ENCODE peak calls at places on chromosome 10, in ten cellular contexts. One of them, this sample, is unnamed.

GRCh38 chr10:103795634-103796265 is 59.6 kb downstream of the SH3PXD2A start:
- DNase-seq in prostate gland: no peak
- DNase-seq in HCT116: no peak
- DNase-seq in IMR-90: no peak
- DNase-seq in H1: no peak
- DNase-seq in esophagus squamous epithelium: no peak
- DNase-seq in upper lobe of left lung: no peak
- DNase-seq in spleen: no peak
- DNase-seq in sigmoid colon: peak; percentile 82
- DNase-seq in tibial nerve: no peak
- DNase-seq in this sample: no peak

GRCh38 chr10:44981172-44982113 is 2.8 kb upstream of the DEPP1 start:
- DNase-seq in H1: no peak
- DNase-seq in prostate gland: no peak
- DNase-seq in IMR-90: peak; percentile 92
- DNase-seq in HCT116: peak; percentile 73
- DNase-seq in sigmoid colon: peak; percentile 83
- DNase-seq in esophagus squamous epithelium: no peak
- DNase-seq in spleen: no peak
- DNase-seq in upper lobe of left lung: peak; percentile 29
- DNase-seq in tibial nerve: no peak
- DNase-seq in this sample: no peak

GRCh38 chr10:118332948-118333710 is 9.0 kb downstream of the FAM204A start:
- DNase-seq in upper lobe of left lung: no peak
- DNase-seq in spleen: no peak
- DNase-seq in HCT116: no peak
- DNase-seq in H1: no peak
- DNase-seq in prostate gland: peak; percentile 14
- DNase-seq in esophagus squamous epithelium: no peak
- DNase-seq in tibial nerve: no peak
- DNase-seq in sigmoid colon: no peak
- DNase-seq in IMR-90: peak; percentile 5
- DNase-seq in this sample: no peak

GRCh38 chr10:29539398-29539797 is 95.4 kb downstream of the SVIL start:
- DNase-seq in upper lobe of left lung: no peak
- DNase-seq in esophagus squamous epithelium: no peak
- DNase-seq in HCT116: no peak
- DNase-seq in H1: no peak
- DNase-seq in IMR-90: no peak
- DNase-seq in prostate gland: peak; percentile 40
- DNase-seq in sigmoid colon: no peak
- DNase-seq in tibial nerve: no peak
- DNase-seq in spleen: no peak
- DNase-seq in this sample: no peak

GRCh38 chr10:113475381-113475807 is 77.5 kb upstream of the HABP2 start:
- DNase-seq in tibial nerve: no peak
- DNase-seq in IMR-90: no peak
- DNase-seq in spleen: no peak
- DNase-seq in prostate gland: peak; percentile 77
- DNase-seq in HCT116: no peak
- DNase-seq in H1: no peak
- DNase-seq in upper lobe of left lung: no peak
- DNase-seq in esophagus squamous epithelium: no peak
- DNase-seq in sigmoid colon: no peak
- DNase-seq in this sample: no peak

GRCh38 chr10:30389543-30389942 is 40.5 kb upstream of the MTPAP start:
- DNase-seq in upper lobe of left lung: no peak
- DNase-seq in esophagus squamous epithelium: no peak
- DNase-seq in sigmoid colon: no peak
- DNase-seq in HCT116: no peak
- DNase-seq in prostate gland: no peak
- DNase-seq in IMR-90: no peak
- DNase-seq in H1: no peak
- DNase-seq in spleen: no peak
- DNase-seq in tibial nerve: no peak
- DNase-seq in this sample: no peak

GRCh38 chr10:88754272-88754671 is 5.5 kb upstream of the LIPN start:
- DNase-seq in upper lobe of left lung: no peak
- DNase-seq in sigmoid colon: no peak
- DNase-seq in tibial nerve: no peak
- DNase-seq in esophagus squamous epithelium: no peak
- DNase-seq in HCT116: no peak
- DNase-seq in prostate gland: no peak
- DNase-seq in spleen: no peak
- DNase-seq in IMR-90: peak; percentile 35
- DNase-seq in H1: no peak
- DNase-seq in this sample: no peak

GRCh38 chr10:117468665-117469064 is 73.9 kb upstream of the EMX2 start:
- DNase-seq in spleen: peak; percentile 7
- DNase-seq in HCT116: no peak
- DNase-seq in tibial nerve: no peak
- DNase-seq in prostate gland: no peak
- DNase-seq in esophagus squamous epithelium: no peak
- DNase-seq in IMR-90: no peak
- DNase-seq in sigmoid colon: no peak
- DNase-seq in H1: no peak
- DNase-seq in upper lobe of left lung: no peak
- DNase-seq in this sample: no peak

GRCh38 chr10:6009159-6009558 is 31.8 kb upstream of the IL15RA start:
- DNase-seq in sigmoid colon: no peak
- DNase-seq in prostate gland: no peak
- DNase-seq in upper lobe of left lung: no peak
- DNase-seq in HCT116: no peak
- DNase-seq in H1: no peak
- DNase-seq in spleen: no peak
- DNase-seq in tibial nerve: no peak
- DNase-seq in esophagus squamous epithelium: no peak
- DNase-seq in IMR-90: peak; percentile 81
- DNase-seq in this sample: no peak

GRCh38 chr10:35486297-35486991 is 118.7 kb upstream of the GJD4 start:
- DNase-seq in IMR-90: no peak
- DNase-seq in spleen: no peak
- DNase-seq in H1: no peak
- DNase-seq in HCT116: no peak
- DNase-seq in tibial nerve: no peak
- DNase-seq in prostate gland: no peak
- DNase-seq in upper lobe of left lung: peak; percentile 31
- DNase-seq in esophagus squamous epithelium: no peak
- DNase-seq in sigmoid colon: no peak
- DNase-seq in this sample: no peak

GRCh38 chr10:124082555-124082954 is 10.8 kb downstream of the CHST15 start:
- DNase-seq in sigmoid colon: no peak
- DNase-seq in HCT116: no peak
- DNase-seq in esophagus squamous epithelium: no peak
- DNase-seq in prostate gland: no peak
- DNase-seq in tibial nerve: no peak
- DNase-seq in IMR-90: no peak
- DNase-seq in upper lobe of left lung: no peak
- DNase-seq in spleen: no peak
- DNase-seq in H1: no peak
- DNase-seq in this sample: no peak
- H3K4me1 ChIP-seq in sigmoid colon: peaks cover 79% of the 10 kb centered on the region
- H3K4me1 ChIP-seq in HCT116: no peaks in the 10 kb centered on the region
- H3K4me1 ChIP-seq in esophagus squamous epithelium: peaks cover 10% of the 10 kb centered on the region
- H3K4me1 ChIP-seq in prostate gland: no peaks in the 10 kb centered on the region
- H3K4me1 ChIP-seq in tibial nerve: peaks cover 11% of the 10 kb centered on the region
- H3K4me1 ChIP-seq in IMR-90: no peaks in the 10 kb centered on the region
- H3K4me1 ChIP-seq in upper lobe of left lung: peaks cover 16% of the 10 kb centered on the region
- H3K4me1 ChIP-seq in spleen: peaks cover 30% of the 10 kb centered on the region
- H3K4me1 ChIP-seq in H1: no peaks in the 10 kb centered on the region
- H3K4me1 ChIP-seq in this sample: peaks cover 31% of the 10 kb centered on the region

DNA sequence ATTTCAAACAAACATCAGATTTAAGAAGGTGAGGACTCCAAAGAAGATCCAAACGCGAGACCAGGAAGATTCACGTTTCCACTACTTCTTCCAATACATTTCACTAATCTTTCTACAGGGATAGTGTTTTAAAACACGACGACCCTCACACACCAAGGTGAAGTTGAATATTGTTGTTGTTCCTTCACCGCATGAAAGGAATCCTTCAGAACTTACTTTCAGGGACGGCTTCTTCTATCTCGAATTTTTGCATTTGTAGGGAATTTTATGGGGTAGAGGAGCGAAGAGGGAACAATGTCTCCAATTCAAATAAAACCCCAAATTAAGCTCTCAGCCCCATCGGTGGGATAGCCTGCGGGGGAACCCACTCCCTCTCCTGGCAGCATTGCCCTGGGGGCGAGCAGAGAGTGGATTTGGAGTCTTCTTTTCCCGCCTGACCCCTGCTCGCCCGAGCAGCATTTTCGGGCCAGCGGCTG is 1.5 kb upstream of the GATA3 start:
- DNase-seq in spleen: no peak
- DNase-seq in prostate gland: no peak
- DNase-seq in upper lobe of left lung: no peak
- DNase-seq in sigmoid colon: no peak
- DNase-seq in H1: no peak
- DNase-seq in HCT116: no peak
- DNase-seq in IMR-90: no peak
- DNase-seq in esophagus squamous epithelium: no peak
- DNase-seq in tibial nerve: no peak
- DNase-seq in this sample: no peak
- H3K4me3 ChIP-seq in spleen: peak overlapping the region; percentile 59
- H3K4me3 ChIP-seq in prostate gland: peak overlapping the region; percentile 59
- H3K4me3 ChIP-seq in upper lobe of left lung: no peak overlapping the region
- H3K4me3 ChIP-seq in sigmoid colon: no peak overlapping the region
- H3K4me3 ChIP-seq in H1: no peak overlapping the region
- H3K4me3 ChIP-seq in HCT116: peak overlapping the region; percentile 11
- H3K4me3 ChIP-seq in IMR-90: no peak overlapping the region
- H3K4me3 ChIP-seq in esophagus squamous epithelium: peak overlapping the region; percentile 47
- H3K4me3 ChIP-seq in tibial nerve: peak overlapping the region; percentile 49
- H3K4me3 ChIP-seq in this sample: peak overlapping the region; percentile 52

DNA sequence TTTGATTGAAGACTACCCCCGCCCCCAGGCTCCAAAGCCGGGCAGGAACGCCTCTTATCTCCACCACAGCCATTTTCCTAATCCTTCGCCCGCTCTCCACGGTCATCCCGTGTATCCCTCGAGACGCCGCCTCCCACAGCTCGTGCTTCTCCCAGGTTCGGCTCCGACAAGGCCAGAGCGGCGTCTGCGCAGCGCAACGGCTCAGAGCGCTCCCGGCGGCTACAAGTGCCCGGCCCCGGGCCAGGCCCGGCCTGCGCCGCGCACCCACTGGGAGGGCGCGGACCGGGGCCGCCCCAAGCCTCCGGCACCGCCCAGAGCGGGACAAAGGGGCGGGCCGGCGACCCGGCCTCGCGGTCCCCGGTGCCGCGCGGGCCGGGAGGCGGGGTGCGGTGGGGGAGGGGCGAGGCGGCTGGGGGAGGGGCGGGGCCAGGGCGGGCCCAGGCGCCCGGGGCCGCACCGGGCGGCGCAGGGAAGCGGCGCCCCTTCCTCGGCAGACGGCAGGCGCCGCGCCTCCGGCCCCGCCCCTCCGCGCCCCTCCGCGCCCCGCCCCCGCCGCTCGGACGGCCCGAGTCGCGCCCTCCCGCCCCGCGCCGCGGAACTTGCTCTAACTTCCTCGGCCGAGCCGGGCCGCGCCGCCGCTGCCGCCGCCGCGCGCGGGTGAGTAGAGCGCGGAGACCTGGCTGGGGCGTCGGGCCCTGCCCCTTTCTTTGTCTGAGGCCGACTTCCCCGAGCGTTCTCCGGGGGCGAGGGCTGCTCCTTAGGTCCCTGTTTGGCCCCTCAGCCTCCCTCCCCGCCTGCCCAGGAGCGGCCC is at the start of gene TSPAN14:
- DNase-seq in prostate gland: peak; percentile 81
- DNase-seq in spleen: peak; percentile 97
- DNase-seq in tibial nerve: peak; percentile 63
- DNase-seq in upper lobe of left lung: peak; percentile 90
- DNase-seq in sigmoid colon: peak; percentile 95
- DNase-seq in HCT116: no peak
- DNase-seq in H1: no peak
- DNase-seq in esophagus squamous epithelium: peak; percentile 44
- DNase-seq in IMR-90: peak; percentile 79
- DNase-seq in this sample: peak; percentile 79
- TF ChIP-seq POLR2A in prostate gland: peak; percentile 83
- TF ChIP-seq POLR2A in spleen: no peak
- TF ChIP-seq POLR2A in tibial nerve: peak; percentile 84
- TF ChIP-seq POLR2A in upper lobe of left lung: peak; percentile 76
- TF ChIP-seq POLR2A in sigmoid colon: peak; percentile 42
- TF ChIP-seq POLR2A in HCT116: peak; percentile 43
- TF ChIP-seq POLR2A in H1: no peak
- TF ChIP-seq POLR2A in esophagus squamous epithelium: peak; percentile 85
- TF ChIP-seq POLR2A in IMR-90: no peak
- TF ChIP-seq POLR2A in this sample: peak; percentile 68

DNA sequence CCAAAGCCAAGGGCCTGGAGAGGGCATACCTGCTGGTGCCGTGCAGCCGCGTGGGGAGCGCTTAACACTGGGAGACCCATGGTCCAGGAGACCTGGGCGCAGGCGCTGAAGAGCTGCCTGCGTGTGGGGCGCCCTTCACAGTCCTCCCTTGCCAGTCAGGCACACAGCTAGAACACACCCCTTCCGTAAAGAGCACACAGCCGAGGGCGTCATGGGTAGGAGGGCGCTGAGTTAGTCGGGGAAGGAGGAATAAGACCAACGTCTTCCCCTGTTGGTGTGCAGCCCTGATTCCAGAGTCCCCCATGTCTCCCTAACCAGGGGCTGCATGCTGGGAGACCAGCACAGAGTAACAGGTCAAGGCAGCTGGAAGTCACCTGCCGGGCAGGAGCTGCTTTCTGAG is 273.9 kb downstream of the USP6NL start:
- DNase-seq in H1: no peak
- DNase-seq in prostate gland: no peak
- DNase-seq in HCT116: no peak
- DNase-seq in upper lobe of left lung: no peak
- DNase-seq in sigmoid colon: no peak
- DNase-seq in spleen: peak; percentile 80
- DNase-seq in esophagus squamous epithelium: no peak
- DNase-seq in tibial nerve: no peak
- DNase-seq in IMR-90: no peak
- DNase-seq in this sample: no peak
- H3K4me1 ChIP-seq in H1: peaks cover 3% of the 10 kb centered on the region
- H3K4me1 ChIP-seq in prostate gland: no peaks in the 10 kb centered on the region
- H3K4me1 ChIP-seq in HCT116: no peaks in the 10 kb centered on the region
- H3K4me1 ChIP-seq in upper lobe of left lung: no peaks in the 10 kb centered on the region
- H3K4me1 ChIP-seq in sigmoid colon: no peaks in the 10 kb centered on the region
- H3K4me1 ChIP-seq in spleen: peaks cover 5% of the 10 kb centered on the region
- H3K4me1 ChIP-seq in esophagus squamous epithelium: no peaks in the 10 kb centered on the region
- H3K4me1 ChIP-seq in tibial nerve: peaks cover 16% of the 10 kb centered on the region
- H3K4me1 ChIP-seq in IMR-90: no peaks in the 10 kb centered on the region
- H3K4me1 ChIP-seq in this sample: no peaks in the 10 kb centered on the region